ENCODE peak calls at places on chromosomes 6 and 20, in seven cellular contexts. One of them, this sample, is unnamed.

GRCh38 chr6:104599821-104600658 is 259.7 kb downstream of the HACE1 start:
- DNase-seq in IMR-90: no peak
- DNase-seq in neuronal stem cell: no peak
- DNase-seq in H1: no peak
- DNase-seq in H9: no peak
- DNase-seq in trophoblast cell: no peak
- DNase-seq in mesenchymal stem cell: no peak
- DNase-seq in this sample: no peak

GRCh38 chr6:34169897-34170296 is 24.0 kb upstream of the GRM4 start:
- DNase-seq in neuronal stem cell: no peak
- DNase-seq in trophoblast cell: no peak
- DNase-seq in IMR-90: no peak
- DNase-seq in mesenchymal stem cell: no peak
- DNase-seq in H1: no peak
- DNase-seq in H9: no peak
- DNase-seq in this sample: no peak

GRCh38 chr6:40627316-40627715 is 40.2 kb upstream of the LRFN2 start:
- DNase-seq in H9: no peak
- DNase-seq in H1: no peak
- DNase-seq in IMR-90: no peak
- DNase-seq in neuronal stem cell: no peak
- DNase-seq in mesenchymal stem cell: peak; percentile 95
- DNase-seq in trophoblast cell: peak; percentile 62
- DNase-seq in this sample: no peak

GRCh38 chr20:4329232-4329631 is 313.9 kb upstream of the RNF24 start:
- DNase-seq in mesenchymal stem cell: no peak
- DNase-seq in trophoblast cell: no peak
- DNase-seq in neuronal stem cell: no peak
- DNase-seq in IMR-90: no peak
- DNase-seq in H1: no peak
- DNase-seq in H9: no peak
- DNase-seq in this sample: no peak

GRCh38 chr6:96836579-96837137 is 619 bp downstream of the GPR63 start:
- DNase-seq in trophoblast cell: peak; percentile 13
- DNase-seq in H9: no peak
- DNase-seq in neuronal stem cell: peak; percentile 12
- DNase-seq in mesenchymal stem cell: peak; percentile 39
- DNase-seq in IMR-90: peak; percentile 4
- DNase-seq in H1: no peak
- DNase-seq in this sample: peak; percentile 62

GRCh38 chr20:64116541-64117423 is 9.4 kb upstream of the NPBWR2 start:
- DNase-seq in mesenchymal stem cell: no peak
- DNase-seq in IMR-90: no peak
- DNase-seq in H1: peak; percentile 41
- DNase-seq in H9: no peak
- DNase-seq in trophoblast cell: no peak
- DNase-seq in neuronal stem cell: no peak
- DNase-seq in this sample: no peak

GRCh38 chr6:16781348-16782169 is 20.3 kb upstream of the ATXN1 start:
- DNase-seq in mesenchymal stem cell: peak; percentile 48
- DNase-seq in neuronal stem cell: no peak
- DNase-seq in IMR-90: no peak
- DNase-seq in H9: no peak
- DNase-seq in trophoblast cell: no peak
- DNase-seq in H1: no peak
- DNase-seq in this sample: no peak

GRCh38 chr6:167137881-167138280 is 15.0 kb downstream of the CCR6 start:
- DNase-seq in IMR-90: no peak
- DNase-seq in neuronal stem cell: no peak
- DNase-seq in H9: no peak
- DNase-seq in H1: no peak
- DNase-seq in trophoblast cell: no peak
- DNase-seq in mesenchymal stem cell: no peak
- DNase-seq in this sample: no peak

GRCh38 chr6:127026247-127026646 is 92.2 kb upstream of the RSPO3 start:
- DNase-seq in mesenchymal stem cell: no peak
- DNase-seq in IMR-90: no peak
- DNase-seq in neuronal stem cell: no peak
- DNase-seq in H9: no peak
- DNase-seq in H1: no peak
- DNase-seq in trophoblast cell: peak; percentile 19
- DNase-seq in this sample: peak; percentile 86

GRCh38 chr6:100001915-100002388 is 7.9 kb upstream of the MCHR2 start:
- DNase-seq in H9: peak; percentile 41
- DNase-seq in IMR-90: peak; percentile 60
- DNase-seq in trophoblast cell: peak; percentile 78
- DNase-seq in mesenchymal stem cell: peak; percentile 50
- DNase-seq in H1: no peak
- DNase-seq in neuronal stem cell: peak; percentile 31
- DNase-seq in this sample: peak; percentile 56

GRCh38 chr20:34472246-34472925 is 43.8 kb upstream of the DYNLRB1 start:
- DNase-seq in H1: no peak
- DNase-seq in neuronal stem cell: no peak
- DNase-seq in IMR-90: peak; percentile 61
- DNase-seq in H9: no peak
- DNase-seq in mesenchymal stem cell: peak; percentile 68
- DNase-seq in trophoblast cell: no peak
- DNase-seq in this sample: peak; percentile 38

GRCh38 chr20:39885975-39886649 is 802.9 kb downstream of the MAFB start:
- DNase-seq in neuronal stem cell: peak; percentile 40
- DNase-seq in trophoblast cell: peak; percentile 86
- DNase-seq in IMR-90: peak; percentile 88
- DNase-seq in H1: peak; percentile 66
- DNase-seq in H9: peak; percentile 77
- DNase-seq in mesenchymal stem cell: peak; percentile 82
- DNase-seq in this sample: peak; percentile 95

GRCh38 chr6:62775427-62776022 is 435.7 kb upstream of the FKBP1C start:
- DNase-seq in IMR-90: no peak
- DNase-seq in neuronal stem cell: peak; percentile 6
- DNase-seq in trophoblast cell: peak; percentile 48
- DNase-seq in H9: no peak
- DNase-seq in mesenchymal stem cell: peak; percentile 9
- DNase-seq in H1: no peak
- DNase-seq in this sample: peak; percentile 47

GRCh38 chr20:1391640-1392442 is 1.0 kb downstream of the FKBP1A start:
- DNase-seq in IMR-90: peak; percentile 43
- DNase-seq in H9: peak; percentile 62
- DNase-seq in neuronal stem cell: no peak
- DNase-seq in H1: no peak
- DNase-seq in mesenchymal stem cell: peak; percentile 80
- DNase-seq in trophoblast cell: peak; percentile 11
- DNase-seq in this sample: peak; percentile 84

GRCh38 chr6:71444222-71444621 is 155.6 kb downstream of the OGFRL1 start:
- DNase-seq in trophoblast cell: no peak
- DNase-seq in IMR-90: no peak
- DNase-seq in mesenchymal stem cell: no peak
- DNase-seq in neuronal stem cell: no peak
- DNase-seq in H1: no peak
- DNase-seq in H9: no peak
- DNase-seq in this sample: no peak

GRCh38 chr20:45508068-45508886 is 7.1 kb downstream of the SPINT3 start:
- DNase-seq in H1: no peak
- DNase-seq in mesenchymal stem cell: no peak
- DNase-seq in trophoblast cell: no peak
- DNase-seq in neuronal stem cell: no peak
- DNase-seq in IMR-90: no peak
- DNase-seq in H9: no peak
- DNase-seq in this sample: no peak

GRCh38 chr20:835220-836045 is 1.9 kb downstream of the FAM110A start:
- DNase-seq in H9: no peak
- DNase-seq in mesenchymal stem cell: no peak
- DNase-seq in IMR-90: no peak
- DNase-seq in H1: no peak
- DNase-seq in trophoblast cell: peak; percentile 26
- DNase-seq in neuronal stem cell: no peak
- DNase-seq in this sample: no peak

GRCh38 chr20:24701027-24701426 is 231.6 kb downstream of the SYNDIG1 start:
- DNase-seq in IMR-90: no peak
- DNase-seq in neuronal stem cell: no peak
- DNase-seq in H9: peak; percentile 10
- DNase-seq in H1: peak; percentile 20
- DNase-seq in trophoblast cell: no peak
- DNase-seq in mesenchymal stem cell: no peak
- DNase-seq in this sample: no peak

GRCh38 chr20:37379967-37380828 is 34.3 kb downstream of the SRC start:
- DNase-seq in H1: no peak
- DNase-seq in mesenchymal stem cell: peak; percentile 28
- DNase-seq in IMR-90: peak; percentile 67
- DNase-seq in neuronal stem cell: no peak
- DNase-seq in H9: no peak
- DNase-seq in trophoblast cell: no peak
- DNase-seq in this sample: no peak

GRCh38 chr6:29632789-29633531 is at the start of gene GABBR1:
- DNase-seq in trophoblast cell: peak; percentile 11
- DNase-seq in IMR-90: peak; percentile 79
- DNase-seq in H1: peak; percentile 91
- DNase-seq in mesenchymal stem cell: peak; percentile 94
- DNase-seq in H9: peak; percentile 89
- DNase-seq in neuronal stem cell: peak; percentile 89
- DNase-seq in this sample: peak; percentile 94

GRCh38 chr6:29631860-29632731 is 887 bp downstream of the GABBR1 start:
- DNase-seq in H1: peak; percentile 81
- DNase-seq in H9: peak; percentile 81
- DNase-seq in neuronal stem cell: no peak
- DNase-seq in IMR-90: peak; percentile 55
- DNase-seq in mesenchymal stem cell: peak; percentile 74
- DNase-seq in trophoblast cell: no peak
- DNase-seq in this sample: peak; percentile 82

GRCh38 chr6:29633532-29633901 is 534 bp upstream of the GABBR1 start:
- DNase-seq in H1: no peak
- DNase-seq in IMR-90: peak; percentile 15
- DNase-seq in H9: no peak
- DNase-seq in neuronal stem cell: no peak
- DNase-seq in trophoblast cell: no peak
- DNase-seq in mesenchymal stem cell: no peak
- DNase-seq in this sample: no peak

GRCh38 chr6:29641430-29642213 is 8.6 kb upstream of the GABBR1 start:
- DNase-seq in trophoblast cell: peak; percentile 55
- DNase-seq in IMR-90: no peak
- DNase-seq in H9: no peak
- DNase-seq in mesenchymal stem cell: no peak
- DNase-seq in neuronal stem cell: no peak
- DNase-seq in H1: no peak
- DNase-seq in this sample: no peak

DNA sequence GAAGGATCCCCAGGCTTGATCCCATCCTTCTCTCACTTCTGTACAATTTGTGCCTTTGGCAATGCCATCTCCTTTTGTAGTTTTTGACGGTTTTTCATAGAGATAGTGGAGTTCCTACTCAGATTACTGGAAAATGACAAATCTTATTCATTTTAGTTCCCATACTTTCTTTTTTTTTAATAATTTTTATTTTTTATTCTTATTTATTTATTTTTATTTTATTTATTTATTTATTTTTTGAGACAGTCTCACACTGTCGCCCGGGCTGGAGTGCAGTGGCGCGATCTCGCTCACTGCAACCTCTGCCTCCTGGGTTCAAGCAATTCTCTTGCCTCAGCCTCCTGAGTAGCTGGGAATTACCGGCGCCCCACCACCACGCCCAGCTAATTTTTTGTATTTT is 4.3 kb upstream of the GABBR1 start:
- DNase-seq in neuronal stem cell: no peak
- DNase-seq in IMR-90: no peak
- DNase-seq in H1: no peak
- DNase-seq in trophoblast cell: no peak
- DNase-seq in H9: no peak
- DNase-seq in mesenchymal stem cell: no peak
- DNase-seq in this sample: no peak
- H2BK120ac ChIP-seq in neuronal stem cell: no peak overlapping the region
- H2BK120ac ChIP-seq in IMR-90: no peak overlapping the region
- H2BK120ac ChIP-seq in H1: no peak overlapping the region
- H2BK120ac ChIP-seq in trophoblast cell: no peak overlapping the region
- H2BK120ac ChIP-seq in H9: no peak overlapping the region
- H2BK120ac ChIP-seq in mesenchymal stem cell: no peak overlapping the region
- H2BK120ac ChIP-seq in this sample: no peak overlapping the region

GRCh38 chr6:119661078-119661477 is 311.5 kb upstream of the MAN1A1 start:
- DNase-seq in mesenchymal stem cell: no peak
- DNase-seq in neuronal stem cell: no peak
- DNase-seq in H9: no peak
- DNase-seq in H1: no peak
- DNase-seq in IMR-90: no peak
- DNase-seq in trophoblast cell: no peak
- DNase-seq in this sample: no peak

GRCh38 chr6:119661628-119662027 is 312.1 kb upstream of the MAN1A1 start:
- DNase-seq in H1: no peak
- DNase-seq in IMR-90: no peak
- DNase-seq in trophoblast cell: no peak
- DNase-seq in neuronal stem cell: no peak
- DNase-seq in mesenchymal stem cell: no peak
- DNase-seq in H9: no peak
- DNase-seq in this sample: no peak

GRCh38 chr6:119653329-119653728 is 303.8 kb upstream of the MAN1A1 start:
- DNase-seq in mesenchymal stem cell: no peak
- DNase-seq in H1: no peak
- DNase-seq in IMR-90: no peak
- DNase-seq in trophoblast cell: no peak
- DNase-seq in H9: no peak
- DNase-seq in neuronal stem cell: no peak
- DNase-seq in this sample: peak; percentile 61

GRCh38 chr6:119655124-119655523 is 305.6 kb upstream of the MAN1A1 start:
- DNase-seq in neuronal stem cell: no peak
- DNase-seq in H9: no peak
- DNase-seq in IMR-90: no peak
- DNase-seq in trophoblast cell: no peak
- DNase-seq in mesenchymal stem cell: no peak
- DNase-seq in H1: no peak
- DNase-seq in this sample: no peak

GRCh38 chr6:119658917-119659316 is 309.4 kb upstream of the MAN1A1 start:
- DNase-seq in H1: no peak
- DNase-seq in mesenchymal stem cell: no peak
- DNase-seq in trophoblast cell: no peak
- DNase-seq in neuronal stem cell: no peak
- DNase-seq in IMR-90: no peak
- DNase-seq in H9: no peak
- DNase-seq in this sample: no peak
- H3K4ac ChIP-seq in H1: no peak overlapping the region
- H3K4ac ChIP-seq in mesenchymal stem cell: no peak overlapping the region
- H3K4ac ChIP-seq in trophoblast cell: no peak overlapping the region
- H3K4ac ChIP-seq in neuronal stem cell: no peak overlapping the region
- H3K4ac ChIP-seq in IMR-90: no peak overlapping the region
- H3K4ac ChIP-seq in H9: no peak overlapping the region
- H3K4ac ChIP-seq in this sample: no peak overlapping the region

DNA sequence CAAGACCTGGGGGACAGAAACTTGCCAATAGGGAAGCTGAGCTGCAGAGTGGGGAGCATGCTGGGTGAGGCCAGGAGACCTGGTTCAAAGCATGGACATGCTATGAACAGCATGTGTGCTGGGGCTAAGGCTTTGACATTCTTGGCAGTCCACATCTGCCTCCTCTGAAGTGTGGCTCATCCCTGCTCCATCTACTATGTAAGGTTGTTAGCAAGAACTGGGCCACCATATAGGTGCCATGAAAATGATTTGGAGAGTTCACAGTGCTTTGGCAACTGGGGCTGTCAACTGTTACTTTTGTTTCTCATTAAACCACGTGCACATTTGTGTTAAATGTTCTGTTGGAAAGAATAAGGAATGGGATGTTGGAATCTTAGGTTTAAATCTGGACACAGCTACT is 311.1 kb downstream of the CDC5L start:
- DNase-seq in H1: no peak
- DNase-seq in H9: no peak
- DNase-seq in trophoblast cell: no peak
- DNase-seq in IMR-90: no peak
- DNase-seq in neuronal stem cell: no peak
- DNase-seq in mesenchymal stem cell: no peak
- DNase-seq in this sample: no peak
- H2BK120ac ChIP-seq in H1: no peak overlapping the region
- H2BK120ac ChIP-seq in H9: no peak overlapping the region
- H2BK120ac ChIP-seq in trophoblast cell: no peak overlapping the region
- H2BK120ac ChIP-seq in IMR-90: no peak overlapping the region
- H2BK120ac ChIP-seq in neuronal stem cell: no peak overlapping the region
- H2BK120ac ChIP-seq in mesenchymal stem cell: no peak overlapping the region
- H2BK120ac ChIP-seq in this sample: no peak overlapping the region

GRCh38 chr20:6588296-6588695 is 179.2 kb upstream of the BMP2 start:
- DNase-seq in neuronal stem cell: no peak
- DNase-seq in H1: no peak
- DNase-seq in mesenchymal stem cell: no peak
- DNase-seq in H9: no peak
- DNase-seq in IMR-90: peak; percentile 47
- DNase-seq in trophoblast cell: no peak
- DNase-seq in this sample: no peak
- H3K4ac ChIP-seq in neuronal stem cell: no peak overlapping the region
- H3K4ac ChIP-seq in H1: no peak overlapping the region
- H3K4ac ChIP-seq in mesenchymal stem cell: no peak overlapping the region
- H3K4ac ChIP-seq in H9: no peak overlapping the region
- H3K4ac ChIP-seq in IMR-90: no peak overlapping the region
- H3K4ac ChIP-seq in trophoblast cell: no peak overlapping the region
- H3K4ac ChIP-seq in this sample: no peak overlapping the region

This sample was measured in mesendoderm.